ENCODE peak calls at places on chromosomes 6 and 20, in four cellular contexts. E is fibroblast of lung, M is foreskin keratinocyte, D is adrenal gland. T is an unnamed sample.

GRCh38 chr6:16352258-16352635 is 113.9 kb downstream of the GMPR start:
- DNase-seq in E (peak), D (no peak), M (no peak), T (no peak)

GRCh38 chr6:98839788-98840361 is 5.5 kb downstream of the POU3F2 start:
- DNase-seq in D (no peak), E (peak), M (no peak), T (no peak)

GRCh38 chr6:142014515-142014914 is 118.2 kb upstream of the GJE1 start:
- DNase-seq in D (no peak), E (peak), M (peak), T (no peak)

GRCh38 chr6:168132531-168133184 is 53.6 kb upstream of the FRMD1 start:
- DNase-seq in D (peak), E (peak), M (no peak), T (no peak)

GRCh38 chr6:40165036-40165709 is 230.9 kb upstream of the MOCS1 start:
- DNase-seq in M (no peak), E (no peak), D (no peak), T (no peak)

GRCh38 chr6:21780601-21781000 is 187.1 kb downstream of the SOX4 start:
- DNase-seq in M (no peak), E (no peak), D (no peak), T (no peak)

GRCh38 chr6:20400476-20401402 is 940 bp upstream of the E2F3 start:
- DNase-seq in D (peak), E (peak), M (peak), T (peak)

GRCh38 chr20:41510847-41511453 is 107.2 kb downstream of the CHD6 start:
- DNase-seq in E (no peak), D (no peak), M (no peak), T (no peak)

GRCh38 chr20:18187020-18187419 is 49.4 kb downstream of the KAT14 start:
- DNase-seq in E (no peak), D (no peak), M (peak), T (no peak)

GRCh38 chr6:67736816-67737215 is 898.3 kb upstream of the ADGRB3 start:
- DNase-seq in M (no peak), E (peak), D (no peak), T (no peak)

GRCh38 chr6:148064406-148065134 is 278.1 kb upstream of the SASH1 start:
- DNase-seq in D (no peak), E (peak), M (no peak), T (no peak)

GRCh38 chr6:146819596-146820320 is 221.0 kb downstream of the ADGB start:
- DNase-seq in E (peak), D (no peak), M (no peak), T (no peak)

GRCh38 chr6:138523347-138524210 is 24.3 kb upstream of the NHSL1 start:
- DNase-seq in D (no peak), E (peak), M (peak), T (no peak)

GRCh38 chr20:46708172-46708860 is 1.1 kb upstream of the SLC2A10 start:
- DNase-seq in D (no peak), M (no peak), E (no peak), T (no peak)

GRCh38 chr6:15247750-15248450 is 2.0 kb downstream of the JARID2 start:
- DNase-seq in E (peak), M (peak), D (peak), T (peak)

GRCh38 chr6:122735618-122736017 is 43.9 kb upstream of the FABP7 start:
- DNase-seq in D (no peak), M (peak), E (no peak), T (no peak)

GRCh38 chr6:129475477-129476247 is 234.3 kb downstream of the ARHGAP18 start:
- DNase-seq in E (no peak), D (no peak), M (no peak), T (no peak)

GRCh38 chr6:91613481-91613880 is 1026.6 kb upstream of the MAP3K7 start:
- DNase-seq in E (no peak), M (no peak), D (no peak), T (no peak)

GRCh38 chr20:63483834-63484233 is 11.4 kb upstream of the KCNQ2 start:
- DNase-seq in E (no peak), D (no peak), M (no peak), T (no peak)

GRCh38 chr6:149831380-149831820 is 32.8 kb downstream of the LRP11 start:
- DNase-seq in D (no peak), M (no peak), E (no peak), T (no peak)

GRCh38 chr6:122116912-122117663 is 282.4 kb upstream of the HSF2 start:
- DNase-seq in E (no peak), D (no peak), M (no peak), T (no peak)

GRCh38 chr6:161162722-161163121 is 111.1 kb downstream of the AGPAT4 start:
- DNase-seq in E (no peak), M (no peak), D (no peak), T (no peak)

GRCh38 chr6:97621111-97621510 is 338.1 kb upstream of the MMS22L start:
- DNase-seq in M (no peak), D (no peak), E (no peak), T (no peak)

GRCh38 chr6:56335733-56336132 is 88.4 kb upstream of the COL21A1 start:
- DNase-seq in D (no peak), M (peak), E (peak), T (no peak)

GRCh38 chr6:166779381-166779780 is 152.3 kb upstream of the RPS6KA2 start:
- DNase-seq in D (no peak), E (no peak), M (no peak), T (no peak)

GRCh38 chr6:159727717-159728440 is 573 bp downstream of the WTAP start:
- DNase-seq in E (peak), M (no peak), D (peak), T (no peak)

GRCh38 chr6:149830731-149831379 is 33.3 kb downstream of the LRP11 start:
- DNase-seq in M (no peak), D (no peak), E (peak), T (no peak)

GRCh38 chr20:43836790-43837189 is 77.9 kb upstream of the TOX2 start:
- DNase-seq in E (no peak), M (no peak), D (no peak), T (no peak)

GRCh38 chr6:7974932-7975763 is 64.6 kb upstream of the TXNDC5 start:
- DNase-seq in E (peak), D (peak), M (peak), T (no peak)

GRCh38 chr20:10111144-10111771 is 76.5 kb downstream of the ANKEF1 start:
- DNase-seq in M (no peak), E (no peak), D (no peak), T (no peak)

GRCh38 chr6:110239516-110240265 is 59.5 kb downstream of the CDC40 start:
- DNase-seq in E (no peak), D (no peak), M (no peak), T (no peak)

GRCh38 chr20:43925215-43925614 is 10.6 kb downstream of the TOX2 start:
- DNase-seq in M (no peak), E (no peak), D (no peak), T (no peak)

GRCh38 chr6:152642578-152643375 is 5.6 kb upstream of the SYNE1 start:
- DNase-seq in M (no peak), D (peak), E (peak), T (no peak)

GRCh38 chr6:36099872-36100483 is 30.3 kb upstream of the MAPK13 start:
- DNase-seq in M (no peak), D (no peak), E (peak), T (peak)

GRCh38 chr20:8432435-8433148 is 300.5 kb downstream of the PLCB1 start:
- DNase-seq in D (no peak), M (no peak), E (no peak), T (no peak)

GRCh38 chr6:6003334-6004146 is 3.2 kb downstream of the NRN1 start:
- DNase-seq in E (no peak), M (no peak), D (no peak), T (no peak)

GRCh38 chr20:49575551-49576060 is 7.7 kb upstream of the PTGIS start:
- DNase-seq in D (no peak), M (no peak), E (peak), T (no peak)

GRCh38 chr20:60048634-60049578 is 90.7 kb downstream of the CDH26 start:
- DNase-seq in E (no peak), D (no peak), M (no peak), T (no peak)
- H3K27ac ChIP-seq in E (no peak), D (no peak), M (peak), T (no peak)

DNA sequence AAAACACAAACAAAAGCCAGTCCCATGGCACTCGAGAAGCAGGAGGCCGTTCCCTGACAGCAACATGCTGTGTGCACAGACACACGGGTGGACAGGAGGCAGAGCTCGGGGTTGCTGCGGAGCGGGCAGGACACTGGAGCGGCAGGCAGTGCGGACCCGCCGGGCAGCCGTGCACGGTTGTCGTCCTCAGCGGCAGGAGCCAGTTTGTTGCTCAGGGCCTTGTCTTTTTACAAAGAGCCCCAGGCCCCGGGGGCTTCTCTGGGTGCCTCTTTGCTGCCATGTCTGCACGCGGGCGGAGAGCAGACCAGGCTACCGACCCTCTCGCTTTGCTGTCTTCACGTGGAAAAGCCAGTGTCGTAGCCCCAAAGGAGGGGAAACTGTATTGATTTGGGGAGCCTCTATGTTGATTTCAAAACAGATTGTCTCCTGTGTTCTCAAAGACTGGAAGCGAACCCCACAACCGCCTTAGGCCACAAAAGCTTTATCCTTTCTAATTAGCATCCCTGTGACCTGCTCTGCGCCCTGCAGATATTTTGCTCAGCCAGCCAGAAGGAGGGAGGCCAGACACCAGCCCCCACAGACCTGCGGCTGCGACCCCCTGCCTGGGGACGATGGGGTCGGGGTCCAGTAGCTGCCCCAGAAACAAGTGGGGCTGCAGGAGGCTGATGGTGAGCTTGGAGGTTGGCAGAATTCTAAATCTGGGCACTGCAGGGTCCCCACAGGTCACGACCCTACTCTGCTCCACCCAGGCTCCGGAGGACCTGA is 50.2 kb downstream of the ERMARD start:
- DNase-seq in D (no peak), M (no peak), E (no peak), T (no peak)
- H3K27ac ChIP-seq in D (no peak), M (no peak), E (no peak), T (no peak)

GRCh38 chr20:62377064-62377461 is 9.8 kb upstream of the RPS21 start:
- DNase-seq in M (no peak), D (no peak), E (no peak), T (no peak)
- H3K27ac ChIP-seq in M (no peak), D (peak), E (no peak), T (no peak)

GRCh38 chr6:108107102-108107501 is 32.6 kb upstream of the OSTM1 start:
- DNase-seq in E (no peak), M (no peak), D (no peak), T (no peak)
- H3K27ac ChIP-seq in E (no peak), M (no peak), D (no peak), T (no peak)

GRCh38 chr6:25311251-25311910 is 32.2 kb downstream of the CARMIL1 start:
- DNase-seq in D (no peak), E (peak), M (peak), T (no peak)

GRCh38 chr6:25315194-25315593 is 36.0 kb downstream of the CARMIL1 start:
- DNase-seq in M (no peak), E (no peak), D (no peak), T (no peak)

GRCh38 chr6:25314776-25315175 is 35.6 kb downstream of the CARMIL1 start:
- DNase-seq in D (no peak), E (no peak), M (no peak), T (no peak)

GRCh38 chr6:25312034-25312620 is 33.0 kb downstream of the CARMIL1 start:
- DNase-seq in M (no peak), E (peak), D (no peak), T (no peak)

GRCh38 chr6:25312703-25313102 is 33.5 kb downstream of the CARMIL1 start:
- DNase-seq in E (peak), M (peak), D (no peak), T (no peak)
- H3K27ac ChIP-seq in E (peak), M (peak), D (peak), T (no peak)

DNA sequence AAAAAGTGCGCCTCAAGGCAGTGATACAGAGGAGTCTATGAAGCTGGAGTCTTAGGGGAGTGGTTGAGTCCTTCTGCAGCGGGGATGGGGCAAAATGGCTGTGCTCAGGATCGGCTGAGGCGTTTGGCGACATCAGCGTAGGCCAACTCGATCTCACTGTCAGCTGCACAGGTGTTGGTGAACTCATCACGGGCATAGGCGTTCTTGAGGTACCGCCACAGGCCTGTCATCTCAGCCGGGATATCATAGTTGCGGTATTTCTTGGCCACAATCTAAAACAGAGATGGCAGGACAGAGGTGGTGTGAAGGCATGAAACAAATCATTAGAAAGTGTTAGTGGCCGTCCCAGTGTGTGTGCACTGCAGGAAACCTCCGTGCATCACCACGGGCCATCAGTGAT is 112.7 kb downstream of the CLIC5 start:
- DNase-seq in E (no peak), M (no peak), D (no peak), T (no peak)
- H3K27ac ChIP-seq in E (no peak), M (no peak), D (no peak), T (no peak)

GRCh38 chr6:42899871-42900270 is 16.0 kb upstream of the PTCRA start:
- DNase-seq in E (no peak), M (no peak), D (no peak), T (no peak)

GRCh38 chr6:42896178-42896719 is 16.8 kb downstream of the RPL7L1 start:
- DNase-seq in D (no peak), E (no peak), M (no peak), T (no peak)

GRCh38 chr6:42904467-42904866 is 11.4 kb upstream of the PTCRA start:
- DNase-seq in D (no peak), E (no peak), M (no peak), T (no peak)

GRCh38 chr6:42898891-42899361 is 16.9 kb upstream of the PTCRA start:
- DNase-seq in D (peak), M (no peak), E (peak), T (peak)

DNA sequence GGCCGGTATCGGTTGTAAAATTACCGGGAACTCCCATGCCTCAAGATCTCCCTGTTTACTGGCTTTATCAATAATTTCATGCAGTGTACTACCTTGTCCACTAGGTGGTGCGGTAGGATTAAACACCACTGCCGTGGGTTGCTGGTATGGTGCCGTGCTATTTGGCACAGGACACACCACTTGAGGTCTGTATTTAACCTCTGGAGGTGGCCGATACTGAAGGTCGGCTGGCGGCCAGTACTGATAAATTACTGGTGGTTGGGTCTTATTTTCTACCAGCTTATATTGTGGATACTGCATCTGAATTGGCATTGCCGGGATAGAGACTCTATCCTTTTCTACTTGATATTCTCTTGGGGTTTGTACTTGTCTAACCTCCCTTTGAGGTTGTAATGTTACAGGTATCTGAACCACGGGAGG is 14.3 kb upstream of the PTCRA start:
- DNase-seq in M (peak), E (peak), D (peak), T (peak)
- H3K27ac ChIP-seq in M (peak), E (no peak), D (no peak), T (no peak)

T was measured in CD8-positive, alpha-beta memory T cell.